ENCODE peak calls at places on chromosomes 16 and 17, in nine cellular contexts. J is GM13977; F is activated CD8-positive, alpha-beta T cell treated with anti-CD3 and anti-CD28 coated beads for 36 hours; B is progenitor cell of endocrine pancreas; D is neural progenitor cell; I is HFFc6; S is A549; A is heart right ventricle; Z is fibroblast of villous mesenchyme. Y is an unnamed sample.

GRCh38 chr16:84467709-84468108 is 36.8 kb downstream of the MEAK7 start:
- DNase-seq in D (no peak), Z (no peak), F (no peak), S (no peak), I (no peak), B (no peak), J (no peak), A (no peak), Y (no peak)

GRCh38 chr16:397135-397661 is at the start of gene NME4:
- DNase-seq in J (peak), I (no peak), D (peak), Z (no peak), F (peak), B (peak), S (peak), A (no peak), Y (peak)

GRCh38 chr17:82314012-82314720 is 3.2 kb downstream of the CD7 start:
- DNase-seq in F (no peak), Z (no peak), I (no peak), D (no peak), A (no peak), S (no peak), J (no peak), B (no peak), Y (no peak)

GRCh38 chr17:33017366-33017765 is 25.7 kb downstream of the SPACA3 start:
- DNase-seq in I (no peak), S (no peak), J (no peak), F (no peak), Z (no peak), A (no peak), B (no peak), D (no peak), Y (no peak)

GRCh38 chr16:79628501-79628975 is 28.0 kb upstream of the MAF start:
- DNase-seq in I (no peak), A (no peak), Z (peak), B (no peak), J (no peak), D (no peak), S (no peak), F (peak), Y (no peak)

GRCh38 chr16:85921026-85921425 is 22.1 kb downstream of the IRF8 start:
- DNase-seq in D (no peak), B (no peak), S (no peak), Z (no peak), A (no peak), J (no peak), F (no peak), I (no peak), Y (no peak)

GRCh38 chr16:85448557-85449194 is 164.4 kb upstream of the GSE1 start:
- DNase-seq in A (no peak), S (no peak), Z (no peak), I (no peak), B (peak), D (no peak), J (no peak), F (peak), Y (no peak)

GRCh38 chr17:38435795-38436194 is 7.5 kb downstream of the ARHGAP23 start:
- DNase-seq in F (no peak), J (no peak), Z (no peak), A (no peak), S (no peak), I (no peak), B (no peak), D (no peak), Y (no peak)

GRCh38 chr16:64419832-64420231 is 702.0 kb downstream of the CDH11 start:
- DNase-seq in S (no peak), B (no peak), J (no peak), D (no peak), Z (no peak), F (no peak), I (no peak), A (no peak), Y (no peak)

GRCh38 chr17:52376137-52376536 is 217.6 kb upstream of the CA10 start:
- DNase-seq in Z (no peak), A (no peak), J (no peak), S (no peak), D (peak), F (no peak), B (no peak), I (no peak), Y (no peak)

GRCh38 chr16:81632392-81633146 is 146.5 kb upstream of the PLCG2 start:
- DNase-seq in F (peak), D (no peak), S (peak), J (no peak), I (peak), A (no peak), Z (peak), B (no peak), Y (no peak)

GRCh38 chr17:57086069-57086930 is 1.3 kb downstream of the AKAP1 start:
- DNase-seq in B (no peak), Z (peak), F (peak), D (peak), A (peak), S (peak), J (peak), I (peak), Y (peak)

GRCh38 chr17:17325816-17326215 is 22.6 kb downstream of the NT5M start:
- DNase-seq in A (no peak), Z (no peak), F (no peak), B (no peak), D (no peak), S (no peak), J (no peak), I (no peak), Y (no peak)

GRCh38 chr17:35731932-35732805 is 730 bp downstream of the RASL10B start:
- DNase-seq in A (no peak), I (no peak), J (peak), D (peak), Z (no peak), B (no peak), S (no peak), F (no peak), Y (peak)

GRCh38 chr16:50683689-50684374 is 2.7 kb upstream of the SNX20 start:
- DNase-seq in F (peak), A (no peak), B (no peak), D (no peak), Z (no peak), J (peak), S (no peak), I (no peak), Y (no peak)

GRCh38 chr17:49577978-49578893 is 2.6 kb downstream of the NXPH3 start:
- DNase-seq in J (peak), Z (no peak), B (no peak), D (no peak), S (no peak), F (no peak), A (no peak), I (no peak), Y (no peak)

GRCh38 chr17:76011951-76012350 is 11.3 kb downstream of the CDK3 start:
- DNase-seq in D (no peak), B (no peak), F (no peak), Z (no peak), S (no peak), A (no peak), I (no peak), J (no peak), Y (no peak)

GRCh38 chr16:19844945-19845641 is 39.6 kb downstream of the GPRC5B start:
- DNase-seq in Z (peak), D (no peak), B (no peak), I (peak), J (no peak), S (peak), F (no peak), A (no peak), Y (no peak)

GRCh38 chr17:9509236-9509813 is 66.3 kb downstream of the STX8 start:
- DNase-seq in B (no peak), I (no peak), A (no peak), D (no peak), S (no peak), Z (no peak), F (no peak), J (no peak), Y (no peak)

GRCh38 chr17:54177606-54178308 is 355.0 kb downstream of the KIF2B start:
- DNase-seq in J (no peak), S (no peak), B (no peak), D (no peak), A (no peak), Z (no peak), F (no peak), I (no peak), Y (no peak)

GRCh38 chr16:14485131-14485551 is 144.9 kb downstream of the PARN start:
- DNase-seq in S (peak), J (no peak), F (no peak), Z (no peak), B (no peak), A (no peak), D (no peak), I (peak), Y (no peak)

GRCh38 chr16:82263456-82264159 is 93.6 kb upstream of the MPHOSPH6 start:
- DNase-seq in Z (peak), S (peak), J (peak), D (peak), I (peak), A (peak), F (peak), B (peak), Y (peak)

GRCh38 chr16:9845661-9846361 is 336.4 kb downstream of the GRIN2A start:
- DNase-seq in D (no peak), B (no peak), F (no peak), S (peak), J (no peak), Z (no peak), I (no peak), A (no peak), Y (no peak)

GRCh38 chr16:4346205-4346781 is 4.8 kb downstream of the PAM16 start:
- DNase-seq in D (no peak), Z (no peak), S (no peak), F (no peak), B (no peak), I (no peak), J (no peak), A (no peak), Y (no peak)

GRCh38 chr17:50264263-50265113 is 9.8 kb upstream of the TMEM92 start:
- DNase-seq in S (no peak), J (peak), I (peak), D (peak), Z (no peak), A (no peak), F (no peak), B (no peak), Y (peak)

GRCh38 chr16:79083879-79084278 is 516.7 kb downstream of the MAF start:
- DNase-seq in S (no peak), I (no peak), A (no peak), D (no peak), J (no peak), B (no peak), Z (no peak), F (peak), Y (no peak)

GRCh38 chr17:30942311-30943079 is 20.8 kb downstream of the ADAP2 start:
- DNase-seq in Z (peak), J (no peak), F (no peak), I (peak), B (no peak), D (no peak), A (no peak), S (no peak), Y (no peak)

GRCh38 chr16:89722392-89723278 is 1.3 kb downstream of the ZNF276 start:
- DNase-seq in F (peak), S (peak), J (peak), A (peak), Z (peak), I (no peak), D (peak), B (no peak), Y (no peak)

GRCh38 chr16:84514874-84515835 is 10.7 kb upstream of the MEAK7 start:
- DNase-seq in J (peak), D (peak), S (no peak), I (no peak), F (peak), B (no peak), A (no peak), Z (no peak), Y (no peak)

GRCh38 chr17:28385037-28385797 is 13.7 kb downstream of the SARM1 start:
- DNase-seq in B (no peak), A (no peak), S (no peak), F (peak), Z (no peak), J (no peak), I (no peak), D (peak), Y (no peak)

GRCh38 chr17:73231363-73231762 is 30.3 kb downstream of the CPSF4L start:
- DNase-seq in Z (peak), A (no peak), J (peak), D (no peak), S (peak), F (peak), B (no peak), I (peak), Y (peak)

GRCh38 chr16:78742501-78743283 is 643.2 kb downstream of the WWOX start:
- DNase-seq in B (no peak), D (no peak), A (no peak), I (no peak), F (peak), Z (peak), J (peak), S (no peak), Y (no peak)

GRCh38 chr17:28585891-28586290 is 9.2 kb upstream of the ALDOC start:
- DNase-seq in B (no peak), I (no peak), F (no peak), S (no peak), Z (no peak), J (no peak), D (no peak), A (no peak), Y (no peak)

GRCh38 chr16:20308266-20308665 is 19.0 kb downstream of the GP2 start:
- DNase-seq in Z (no peak), F (no peak), S (no peak), J (no peak), I (no peak), A (no peak), B (no peak), D (no peak), Y (no peak)

GRCh38 chr17:16919663-16920627 is 52.0 kb downstream of the TNFRSF13B start:
- DNase-seq in J (no peak), I (no peak), S (no peak), D (no peak), Z (no peak), F (no peak), A (no peak), B (no peak), Y (no peak)

GRCh38 chr17:20307325-20307910 is 159.9 kb downstream of the LGALS9B start:
- DNase-seq in B (no peak), D (no peak), F (no peak), J (no peak), S (no peak), A (no peak), Z (no peak), I (no peak), Y (no peak)

GRCh38 chr17:76383645-76384221 is 676 bp upstream of the SPHK1 start:
- DNase-seq in F (peak), J (peak), S (peak), D (peak), I (peak), Z (peak), B (peak), A (peak), Y (peak)

GRCh38 chr16:50702725-50703124 is 9.3 kb downstream of the NOD2 start:
- DNase-seq in A (no peak), F (no peak), B (no peak), I (no peak), D (no peak), S (no peak), Z (no peak), J (no peak), Y (no peak)

GRCh38 chr17:49277638-49278037 is 47.1 kb upstream of the PHOSPHO1 start:
- DNase-seq in A (no peak), D (no peak), J (no peak), B (no peak), I (no peak), S (no peak), F (no peak), Z (no peak), Y (no peak)

GRCh38 chr16:67977469-67978227 is 2.7 kb downstream of the DPEP3 start:
- DNase-seq in A (no peak), F (no peak), B (no peak), D (no peak), S (no peak), J (no peak), Z (no peak), I (no peak), Y (no peak)

GRCh38 chr16:67977005-67977404 is 3.3 kb downstream of the DPEP3 start:
- DNase-seq in I (no peak), F (no peak), Z (no peak), J (no peak), D (no peak), A (no peak), S (no peak), B (no peak), Y (no peak)

GRCh38 chr16:67976205-67976604 is 4.1 kb downstream of the DPEP3 start:
- DNase-seq in J (no peak), D (no peak), A (no peak), S (no peak), I (no peak), Z (no peak), B (no peak), F (no peak), Y (no peak)

GRCh38 chr16:67982011-67982696 is 1.9 kb upstream of the DPEP3 start:
- DNase-seq in D (no peak), I (no peak), Z (no peak), J (no peak), F (no peak), A (no peak), S (no peak), B (no peak), Y (no peak)

GRCh38 chr16:67979955-67980678 is at the start of gene DPEP3:
- DNase-seq in Z (no peak), B (no peak), F (no peak), I (no peak), D (no peak), S (no peak), A (no peak), J (no peak), Y (no peak)
- TF ChIP-seq CTCF in Z (peak), B (peak), F (peak), I (peak), D (peak), S (no peak), A (peak), J (peak), Y (no peak)

DNA sequence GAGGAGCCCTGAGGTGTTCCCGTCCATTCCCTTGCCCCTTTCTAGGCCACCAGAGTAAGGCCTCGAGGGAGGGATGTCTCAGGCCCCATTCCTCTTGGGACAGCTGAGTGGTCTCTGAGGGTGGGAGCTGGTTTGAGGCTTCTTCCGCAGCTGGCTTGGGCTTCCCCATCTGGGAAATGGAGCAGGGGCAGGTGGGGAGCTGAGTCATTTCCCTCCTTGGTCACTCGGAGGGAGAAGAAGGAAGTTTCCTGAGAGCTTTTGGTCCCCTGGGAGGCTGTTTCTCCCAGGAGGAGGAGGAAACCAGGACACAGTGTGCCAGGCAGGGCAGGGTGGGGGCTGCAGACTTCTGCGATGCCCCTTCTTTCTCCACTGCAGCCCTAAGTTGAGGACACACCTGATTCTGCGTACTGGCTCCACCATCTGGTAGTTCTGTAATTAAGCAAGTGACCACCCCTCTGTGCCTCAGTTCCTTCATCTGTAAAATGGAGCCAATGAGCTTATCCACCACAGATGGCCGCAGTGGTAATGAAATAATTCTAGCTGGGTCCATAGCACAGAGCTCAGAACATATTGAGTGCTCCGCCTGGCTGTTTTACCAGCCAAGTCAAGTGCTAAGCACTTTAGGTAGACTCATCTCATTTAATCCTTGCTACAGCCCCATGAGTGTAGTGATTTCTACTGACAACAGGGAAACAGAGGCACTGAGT is 1.5 kb upstream of the KCNJ12 start:
- DNase-seq in S (peak), J (no peak), I (no peak), Z (no peak), F (no peak), B (no peak), D (no peak), A (no peak), Y (no peak)
- TF ChIP-seq CTCF in S (peak), J (no peak), I (no peak), Z (no peak), F (no peak), B (no peak), D (no peak), A (no peak), Y (no peak)

GRCh38 chr17:79527286-79527685 is 83.6 kb downstream of the RBFOX3 start:
- DNase-seq in A (no peak), B (no peak), D (no peak), S (no peak), J (no peak), I (no peak), Z (no peak), F (no peak), Y (no peak)
- TF ChIP-seq CTCF in A (no peak), B (no peak), D (no peak), S (no peak), J (no peak), I (no peak), Z (no peak), F (no peak), Y (no peak)

GRCh38 chr17:74981979-74982662 is 5.3 kb upstream of the CDR2L start:
- DNase-seq in Z (peak), D (peak), J (peak), I (no peak), A (peak), F (peak), S (peak), B (peak), Y (peak)
- TF ChIP-seq CTCF in Z (no peak), D (peak), J (no peak), I (no peak), A (peak), F (no peak), S (peak), B (no peak), Y (no peak)

DNA sequence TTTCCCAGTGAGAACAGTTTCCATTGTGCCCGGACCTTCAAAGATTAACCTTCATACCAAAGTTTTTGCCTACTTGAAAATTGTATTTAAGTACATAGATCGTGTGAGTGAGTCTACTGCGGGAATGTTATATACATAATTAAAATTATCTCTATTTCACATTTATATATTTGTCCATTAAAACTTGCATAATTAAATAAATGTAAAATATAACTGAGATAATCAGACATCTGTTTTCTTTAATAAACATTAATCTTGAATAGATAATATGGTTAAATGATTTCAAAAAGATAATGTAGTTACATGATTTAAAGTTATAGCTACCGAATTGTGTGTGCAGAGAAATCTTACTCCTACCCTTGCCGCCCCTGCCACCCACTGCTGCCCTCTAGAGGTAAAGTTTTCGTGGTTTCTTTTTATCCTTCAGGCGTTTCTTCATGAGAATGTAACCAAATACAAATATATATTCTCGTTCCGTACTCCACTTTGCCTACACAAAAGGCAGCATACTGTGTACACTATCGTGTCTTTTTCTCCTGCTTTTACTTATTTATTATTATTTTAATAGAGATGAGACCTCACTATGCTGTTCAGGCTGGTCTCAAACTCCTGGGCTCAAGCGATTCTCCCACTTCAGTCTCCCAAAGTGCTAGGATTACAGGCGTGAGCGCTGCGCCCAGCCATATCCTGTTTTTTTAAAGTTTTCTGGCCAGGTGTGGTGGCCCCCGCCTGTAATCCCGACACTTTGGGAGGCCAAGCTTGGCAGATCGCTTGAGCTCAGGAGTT is 35.6 kb downstream of the RPA1 start:
- DNase-seq in A (no peak), S (peak), I (peak), Z (peak), B (no peak), F (peak), J (peak), D (no peak), Y (no peak)
- TF ChIP-seq CTCF in A (peak), S (peak), I (peak), Z (peak), B (peak), F (peak), J (peak), D (peak), Y (peak)